ENCODE peak calls at places on chromosomes 11 and 22, in six cellular contexts. One of them, this sample, is unnamed.

GRCh38 chr11:92329644-92330043 is 105.0 kb downstream of the FAT3 start:
- DNase-seq in activated CD8-positive, alpha-beta memory T cell treated with anti-CD3 and anti-CD28 coated beads, Interleukin-2, amount 50 U/mL, for 4 hours: no peak
- DNase-seq in nephron progenitor cell: no peak
- DNase-seq in AG09309: peak
- DNase-seq in epithelial cell of proximal tubule: no peak
- DNase-seq in ELF-1: no peak
- DNase-seq in this sample: no peak

GRCh38 chr22:44544523-44545433 is 46.7 kb upstream of the RTL6 start:
- DNase-seq in activated CD8-positive, alpha-beta memory T cell treated with anti-CD3 and anti-CD28 coated beads, Interleukin-2, amount 50 U/mL, for 4 hours: no peak
- DNase-seq in nephron progenitor cell: no peak
- DNase-seq in AG09309: no peak
- DNase-seq in epithelial cell of proximal tubule: no peak
- DNase-seq in ELF-1: no peak
- DNase-seq in this sample: peak

GRCh38 chr22:38415561-38416321 is 39.3 kb downstream of the KCNJ4 start:
- DNase-seq in activated CD8-positive, alpha-beta memory T cell treated with anti-CD3 and anti-CD28 coated beads, Interleukin-2, amount 50 U/mL, for 4 hours: peak
- DNase-seq in nephron progenitor cell: no peak
- DNase-seq in AG09309: no peak
- DNase-seq in epithelial cell of proximal tubule: no peak
- DNase-seq in ELF-1: no peak
- DNase-seq in this sample: peak

GRCh38 chr22:37197451-37198289 is 9.6 kb upstream of the C1QTNF6 start:
- DNase-seq in activated CD8-positive, alpha-beta memory T cell treated with anti-CD3 and anti-CD28 coated beads, Interleukin-2, amount 50 U/mL, for 4 hours: no peak
- DNase-seq in nephron progenitor cell: no peak
- DNase-seq in AG09309: no peak
- DNase-seq in epithelial cell of proximal tubule: no peak
- DNase-seq in ELF-1: peak
- DNase-seq in this sample: peak

GRCh38 chr22:45150139-45150538 is 13.6 kb upstream of the NUP50 start:
- DNase-seq in activated CD8-positive, alpha-beta memory T cell treated with anti-CD3 and anti-CD28 coated beads, Interleukin-2, amount 50 U/mL, for 4 hours: no peak
- DNase-seq in nephron progenitor cell: no peak
- DNase-seq in AG09309: no peak
- DNase-seq in epithelial cell of proximal tubule: no peak
- DNase-seq in ELF-1: no peak
- DNase-seq in this sample: no peak

GRCh38 chr11:62493801-62494200 is 52.8 kb downstream of the AHNAK start:
- DNase-seq in activated CD8-positive, alpha-beta memory T cell treated with anti-CD3 and anti-CD28 coated beads, Interleukin-2, amount 50 U/mL, for 4 hours: no peak
- DNase-seq in nephron progenitor cell: no peak
- DNase-seq in AG09309: no peak
- DNase-seq in epithelial cell of proximal tubule: no peak
- DNase-seq in ELF-1: no peak
- DNase-seq in this sample: no peak

GRCh38 chr11:12827929-12828812 is 153.9 kb downstream of the TEAD1 start:
- DNase-seq in activated CD8-positive, alpha-beta memory T cell treated with anti-CD3 and anti-CD28 coated beads, Interleukin-2, amount 50 U/mL, for 4 hours: no peak
- DNase-seq in nephron progenitor cell: peak
- DNase-seq in AG09309: peak
- DNase-seq in epithelial cell of proximal tubule: no peak
- DNase-seq in ELF-1: peak
- DNase-seq in this sample: peak

GRCh38 chr11:79078999-79079398 is 361.8 kb downstream of the TENM4 start:
- DNase-seq in activated CD8-positive, alpha-beta memory T cell treated with anti-CD3 and anti-CD28 coated beads, Interleukin-2, amount 50 U/mL, for 4 hours: no peak
- DNase-seq in nephron progenitor cell: no peak
- DNase-seq in AG09309: no peak
- DNase-seq in epithelial cell of proximal tubule: no peak
- DNase-seq in ELF-1: no peak
- DNase-seq in this sample: no peak

GRCh38 chr22:40512426-40513136 is 123.9 kb downstream of the MRTFA start:
- DNase-seq in activated CD8-positive, alpha-beta memory T cell treated with anti-CD3 and anti-CD28 coated beads, Interleukin-2, amount 50 U/mL, for 4 hours: no peak
- DNase-seq in nephron progenitor cell: no peak
- DNase-seq in AG09309: peak
- DNase-seq in epithelial cell of proximal tubule: peak
- DNase-seq in ELF-1: no peak
- DNase-seq in this sample: peak

GRCh38 chr11:130527648-130528300 is 79.3 kb downstream of the ADAMTS15 start:
- DNase-seq in activated CD8-positive, alpha-beta memory T cell treated with anti-CD3 and anti-CD28 coated beads, Interleukin-2, amount 50 U/mL, for 4 hours: no peak
- DNase-seq in nephron progenitor cell: no peak
- DNase-seq in AG09309: no peak
- DNase-seq in epithelial cell of proximal tubule: no peak
- DNase-seq in ELF-1: peak
- DNase-seq in this sample: no peak

GRCh38 chr11:7893792-7894191 is 37.3 kb downstream of the OR10A6 start:
- DNase-seq in activated CD8-positive, alpha-beta memory T cell treated with anti-CD3 and anti-CD28 coated beads, Interleukin-2, amount 50 U/mL, for 4 hours: no peak
- DNase-seq in nephron progenitor cell: no peak
- DNase-seq in AG09309: no peak
- DNase-seq in epithelial cell of proximal tubule: no peak
- DNase-seq in ELF-1: no peak
- DNase-seq in this sample: peak

GRCh38 chr11:104649002-104649401 is 249.3 kb downstream of the CASP12 start:
- DNase-seq in activated CD8-positive, alpha-beta memory T cell treated with anti-CD3 and anti-CD28 coated beads, Interleukin-2, amount 50 U/mL, for 4 hours: no peak
- DNase-seq in nephron progenitor cell: no peak
- DNase-seq in AG09309: no peak
- DNase-seq in epithelial cell of proximal tubule: no peak
- DNase-seq in ELF-1: no peak
- DNase-seq in this sample: no peak

GRCh38 chr22:38740116-38740723 is 15.6 kb downstream of the SUN2 start:
- DNase-seq in activated CD8-positive, alpha-beta memory T cell treated with anti-CD3 and anti-CD28 coated beads, Interleukin-2, amount 50 U/mL, for 4 hours: no peak
- DNase-seq in nephron progenitor cell: no peak
- DNase-seq in AG09309: no peak
- DNase-seq in epithelial cell of proximal tubule: no peak
- DNase-seq in ELF-1: no peak
- DNase-seq in this sample: no peak

GRCh38 chr11:61587541-61587941 is 6.7 kb upstream of the SYT7 start:
- DNase-seq in activated CD8-positive, alpha-beta memory T cell treated with anti-CD3 and anti-CD28 coated beads, Interleukin-2, amount 50 U/mL, for 4 hours: peak
- DNase-seq in nephron progenitor cell: peak
- DNase-seq in AG09309: no peak
- DNase-seq in epithelial cell of proximal tubule: no peak
- DNase-seq in ELF-1: peak
- DNase-seq in this sample: peak

GRCh38 chr11:134139873-134140331 is 71.0 kb downstream of the JAM3 start:
- DNase-seq in activated CD8-positive, alpha-beta memory T cell treated with anti-CD3 and anti-CD28 coated beads, Interleukin-2, amount 50 U/mL, for 4 hours: peak
- DNase-seq in nephron progenitor cell: peak
- DNase-seq in AG09309: peak
- DNase-seq in epithelial cell of proximal tubule: peak
- DNase-seq in ELF-1: peak
- DNase-seq in this sample: peak

GRCh38 chr11:45332486-45332934 is 46.4 kb upstream of the SYT13 start:
- DNase-seq in activated CD8-positive, alpha-beta memory T cell treated with anti-CD3 and anti-CD28 coated beads, Interleukin-2, amount 50 U/mL, for 4 hours: peak
- DNase-seq in nephron progenitor cell: peak
- DNase-seq in AG09309: no peak
- DNase-seq in epithelial cell of proximal tubule: no peak
- DNase-seq in ELF-1: peak
- DNase-seq in this sample: peak

GRCh38 chr11:58963551-58964075 is 24.3 kb downstream of the GLYATL1 start:
- DNase-seq in activated CD8-positive, alpha-beta memory T cell treated with anti-CD3 and anti-CD28 coated beads, Interleukin-2, amount 50 U/mL, for 4 hours: no peak
- DNase-seq in nephron progenitor cell: peak
- DNase-seq in AG09309: peak
- DNase-seq in epithelial cell of proximal tubule: peak
- DNase-seq in ELF-1: peak
- DNase-seq in this sample: peak

GRCh38 chr22:48937032-48937639 is 890.5 kb downstream of the BRD1 start:
- DNase-seq in activated CD8-positive, alpha-beta memory T cell treated with anti-CD3 and anti-CD28 coated beads, Interleukin-2, amount 50 U/mL, for 4 hours: no peak
- DNase-seq in nephron progenitor cell: no peak
- DNase-seq in AG09309: no peak
- DNase-seq in epithelial cell of proximal tubule: no peak
- DNase-seq in ELF-1: no peak
- DNase-seq in this sample: no peak

GRCh38 chr22:37982938-37983859 is 1.2 kb downstream of the SOX10 start:
- DNase-seq in activated CD8-positive, alpha-beta memory T cell treated with anti-CD3 and anti-CD28 coated beads, Interleukin-2, amount 50 U/mL, for 4 hours: no peak
- DNase-seq in nephron progenitor cell: peak
- DNase-seq in AG09309: no peak
- DNase-seq in epithelial cell of proximal tubule: no peak
- DNase-seq in ELF-1: peak
- DNase-seq in this sample: no peak

GRCh38 chr11:76215946-76216345 is 9.6 kb upstream of the WNT11 start:
- DNase-seq in activated CD8-positive, alpha-beta memory T cell treated with anti-CD3 and anti-CD28 coated beads, Interleukin-2, amount 50 U/mL, for 4 hours: no peak
- DNase-seq in nephron progenitor cell: no peak
- DNase-seq in AG09309: no peak
- DNase-seq in epithelial cell of proximal tubule: no peak
- DNase-seq in ELF-1: no peak
- DNase-seq in this sample: no peak

GRCh38 chr11:134067486-134067885 is 1.4 kb upstream of the JAM3 start:
- DNase-seq in activated CD8-positive, alpha-beta memory T cell treated with anti-CD3 and anti-CD28 coated beads, Interleukin-2, amount 50 U/mL, for 4 hours: no peak
- DNase-seq in nephron progenitor cell: no peak
- DNase-seq in AG09309: no peak
- DNase-seq in epithelial cell of proximal tubule: no peak
- DNase-seq in ELF-1: no peak
- DNase-seq in this sample: no peak

GRCh38 chr11:62171261-62171723 is 18.7 kb upstream of the SCGB1D1 start:
- DNase-seq in activated CD8-positive, alpha-beta memory T cell treated with anti-CD3 and anti-CD28 coated beads, Interleukin-2, amount 50 U/mL, for 4 hours: peak
- DNase-seq in nephron progenitor cell: peak
- DNase-seq in AG09309: peak
- DNase-seq in epithelial cell of proximal tubule: peak
- DNase-seq in ELF-1: peak
- DNase-seq in this sample: peak

GRCh38 chr22:20021196-20022181 is 579 bp downstream of the TANGO2 start:
- DNase-seq in activated CD8-positive, alpha-beta memory T cell treated with anti-CD3 and anti-CD28 coated beads, Interleukin-2, amount 50 U/mL, for 4 hours: no peak
- DNase-seq in nephron progenitor cell: peak
- DNase-seq in AG09309: peak
- DNase-seq in epithelial cell of proximal tubule: no peak
- DNase-seq in ELF-1: peak
- DNase-seq in this sample: peak

GRCh38 chr11:76765863-76766350 is 17.2 kb upstream of the TSKU start:
- DNase-seq in activated CD8-positive, alpha-beta memory T cell treated with anti-CD3 and anti-CD28 coated beads, Interleukin-2, amount 50 U/mL, for 4 hours: no peak
- DNase-seq in nephron progenitor cell: no peak
- DNase-seq in AG09309: no peak
- DNase-seq in epithelial cell of proximal tubule: no peak
- DNase-seq in ELF-1: no peak
- DNase-seq in this sample: no peak

GRCh38 chr22:36493690-36494110 is 12.3 kb upstream of the TXN2 start:
- DNase-seq in activated CD8-positive, alpha-beta memory T cell treated with anti-CD3 and anti-CD28 coated beads, Interleukin-2, amount 50 U/mL, for 4 hours: no peak
- DNase-seq in nephron progenitor cell: no peak
- DNase-seq in AG09309: no peak
- DNase-seq in epithelial cell of proximal tubule: no peak
- DNase-seq in ELF-1: no peak
- DNase-seq in this sample: no peak

GRCh38 chr22:43887391-43887790 is 4.4 kb downstream of the PNPLA5 start:
- DNase-seq in activated CD8-positive, alpha-beta memory T cell treated with anti-CD3 and anti-CD28 coated beads, Interleukin-2, amount 50 U/mL, for 4 hours: no peak
- DNase-seq in nephron progenitor cell: no peak
- DNase-seq in AG09309: no peak
- DNase-seq in epithelial cell of proximal tubule: no peak
- DNase-seq in ELF-1: no peak
- DNase-seq in this sample: no peak

GRCh38 chr11:29029452-29029851 is 921.3 kb downstream of the METTL15 start:
- DNase-seq in activated CD8-positive, alpha-beta memory T cell treated with anti-CD3 and anti-CD28 coated beads, Interleukin-2, amount 50 U/mL, for 4 hours: no peak
- DNase-seq in nephron progenitor cell: no peak
- DNase-seq in AG09309: no peak
- DNase-seq in epithelial cell of proximal tubule: no peak
- DNase-seq in ELF-1: no peak
- DNase-seq in this sample: no peak

GRCh38 chr11:72154816-72155215 is 19.3 kb downstream of the FOLR3 start:
- DNase-seq in activated CD8-positive, alpha-beta memory T cell treated with anti-CD3 and anti-CD28 coated beads, Interleukin-2, amount 50 U/mL, for 4 hours: no peak
- DNase-seq in nephron progenitor cell: no peak
- DNase-seq in AG09309: no peak
- DNase-seq in epithelial cell of proximal tubule: no peak
- DNase-seq in ELF-1: no peak
- DNase-seq in this sample: no peak

GRCh38 chr11:29634744-29635143 is 382.1 kb downstream of the KCNA4 start:
- DNase-seq in activated CD8-positive, alpha-beta memory T cell treated with anti-CD3 and anti-CD28 coated beads, Interleukin-2, amount 50 U/mL, for 4 hours: no peak
- DNase-seq in nephron progenitor cell: no peak
- DNase-seq in AG09309: no peak
- DNase-seq in epithelial cell of proximal tubule: no peak
- DNase-seq in ELF-1: no peak
- DNase-seq in this sample: no peak

GRCh38 chr22:44816141-44816540 is 63.8 kb downstream of the ARHGAP8 start:
- DNase-seq in activated CD8-positive, alpha-beta memory T cell treated with anti-CD3 and anti-CD28 coated beads, Interleukin-2, amount 50 U/mL, for 4 hours: no peak
- DNase-seq in nephron progenitor cell: no peak
- DNase-seq in AG09309: no peak
- DNase-seq in epithelial cell of proximal tubule: no peak
- DNase-seq in ELF-1: no peak
- DNase-seq in this sample: no peak

GRCh38 chr11:124538019-124538418 is 5.4 kb downstream of the OR8B12 start:
- DNase-seq in activated CD8-positive, alpha-beta memory T cell treated with anti-CD3 and anti-CD28 coated beads, Interleukin-2, amount 50 U/mL, for 4 hours: no peak
- DNase-seq in nephron progenitor cell: no peak
- DNase-seq in AG09309: no peak
- DNase-seq in epithelial cell of proximal tubule: peak
- DNase-seq in ELF-1: no peak
- DNase-seq in this sample: peak

GRCh38 chr11:13119928-13120520 is 110.9 kb downstream of the RASSF10 start:
- DNase-seq in activated CD8-positive, alpha-beta memory T cell treated with anti-CD3 and anti-CD28 coated beads, Interleukin-2, amount 50 U/mL, for 4 hours: no peak
- DNase-seq in nephron progenitor cell: no peak
- DNase-seq in AG09309: no peak
- DNase-seq in epithelial cell of proximal tubule: no peak
- DNase-seq in ELF-1: no peak
- DNase-seq in this sample: no peak

GRCh38 chr11:109000531-109000930 is 335.7 kb downstream of the DDX10 start:
- DNase-seq in activated CD8-positive, alpha-beta memory T cell treated with anti-CD3 and anti-CD28 coated beads, Interleukin-2, amount 50 U/mL, for 4 hours: no peak
- DNase-seq in nephron progenitor cell: no peak
- DNase-seq in AG09309: no peak
- DNase-seq in epithelial cell of proximal tubule: no peak
- DNase-seq in ELF-1: no peak
- DNase-seq in this sample: no peak

GRCh38 chr22:24128024-24128423 is 53.3 kb upstream of the SUSD2 start:
- DNase-seq in activated CD8-positive, alpha-beta memory T cell treated with anti-CD3 and anti-CD28 coated beads, Interleukin-2, amount 50 U/mL, for 4 hours: no peak
- DNase-seq in nephron progenitor cell: no peak
- DNase-seq in AG09309: no peak
- DNase-seq in epithelial cell of proximal tubule: no peak
- DNase-seq in ELF-1: no peak
- DNase-seq in this sample: no peak

GRCh38 chr11:32118025-32118974 is 27.4 kb downstream of the RCN1 start:
- DNase-seq in activated CD8-positive, alpha-beta memory T cell treated with anti-CD3 and anti-CD28 coated beads, Interleukin-2, amount 50 U/mL, for 4 hours: no peak
- DNase-seq in nephron progenitor cell: no peak
- DNase-seq in AG09309: no peak
- DNase-seq in epithelial cell of proximal tubule: no peak
- DNase-seq in ELF-1: no peak
- DNase-seq in this sample: no peak

GRCh38 chr22:41273128-41273527 is 12.9 kb downstream of the RANGAP1 start:
- DNase-seq in activated CD8-positive, alpha-beta memory T cell treated with anti-CD3 and anti-CD28 coated beads, Interleukin-2, amount 50 U/mL, for 4 hours: no peak
- DNase-seq in nephron progenitor cell: no peak
- DNase-seq in AG09309: no peak
- DNase-seq in epithelial cell of proximal tubule: no peak
- DNase-seq in ELF-1: no peak
- DNase-seq in this sample: no peak

GRCh38 chr11:114110948-114111347 is 51.4 kb downstream of the ZBTB16 start:
- DNase-seq in activated CD8-positive, alpha-beta memory T cell treated with anti-CD3 and anti-CD28 coated beads, Interleukin-2, amount 50 U/mL, for 4 hours: no peak
- DNase-seq in nephron progenitor cell: no peak
- DNase-seq in AG09309: no peak
- DNase-seq in epithelial cell of proximal tubule: peak
- DNase-seq in ELF-1: no peak
- DNase-seq in this sample: no peak

This sample was measured in hepatocyte.